ENCODE peak calls at places on chromosomes 7 and 10, in six cellular contexts. T is H9, H is OCI-LY7, I is choroid plexus epithelial cell, Z is WTC11, J is testis. E is an unnamed sample.

GRCh38 chr7:15557186-15557585 is 4.6 kb downstream of the AGMO start:
- DNase-seq in T (no peak), H (no peak), I (no peak), Z (no peak), J (no peak), E (no peak)

GRCh38 chr10:93062499-93063216 is 2.1 kb downstream of the CYP26C1 start:
- DNase-seq in T (peak; percentile 71), H (no peak), I (peak; percentile 44), Z (peak; percentile 70), J (peak; percentile 52), E (peak; percentile 84)

GRCh38 chr10:11625019-11625735 is 13.7 kb upstream of the USP6NL start:
- DNase-seq in T (no peak), H (peak; percentile 75), I (no peak), Z (no peak), J (no peak), E (peak; percentile 59)

GRCh38 chr10:110629680-110630191 is 14.4 kb upstream of the RBM20 start:
- DNase-seq in T (no peak), H (no peak), I (peak; percentile 82), Z (no peak), J (no peak), E (no peak)

GRCh38 chr10:78299861-78300453 is 266.3 kb downstream of the RPS24 start:
- DNase-seq in T (peak; percentile 15), H (peak; percentile 49), I (no peak), Z (no peak), J (peak; percentile 56), E (no peak)

GRCh38 chr10:130351466-130352290 is 215.5 kb downstream of the GLRX3 start:
- DNase-seq in T (no peak), H (no peak), I (no peak), Z (no peak), J (no peak), E (no peak)

GRCh38 chr7:105734233-105734632 is 142.2 kb downstream of the ATXN7L1 start:
- DNase-seq in T (no peak), H (no peak), I (no peak), Z (no peak), J (no peak), E (no peak)

GRCh38 chr7:101232141-101232821 is 5.3 kb downstream of the CLDN15 start:
- DNase-seq in T (peak; percentile 74), H (no peak), I (no peak), Z (peak; percentile 80), J (peak; percentile 47), E (no peak)

GRCh38 chr10:123913688-123914268 is 22.2 kb upstream of the CPXM2 start:
- DNase-seq in T (no peak), H (peak; percentile 22), I (no peak), Z (no peak), J (no peak), E (no peak)

GRCh38 chr7:13770305-13770704 is 219.2 kb downstream of the ETV1 start:
- DNase-seq in T (no peak), H (no peak), I (peak; percentile 4), Z (no peak), J (no peak), E (no peak)

GRCh38 chr10:32687546-32687945 is 241.6 kb downstream of the CCDC7 start:
- DNase-seq in T (no peak), H (no peak), I (no peak), Z (no peak), J (no peak), E (no peak)

GRCh38 chr7:5553298-5553877 is 129.8 kb upstream of the TNRC18 start:
- DNase-seq in T (no peak), H (no peak), I (no peak), Z (no peak), J (no peak), E (no peak)

GRCh38 chr7:38179719-38180333 is 1.8 kb downstream of the STARD3NL start:
- DNase-seq in T (no peak), H (no peak), I (no peak), Z (no peak), J (no peak), E (no peak)

GRCh38 chr7:157663061-157663863 is 326.5 kb downstream of the DNAJB6 start:
- DNase-seq in T (no peak), H (no peak), I (peak; percentile 43), Z (no peak), J (peak; percentile 84), E (no peak)

GRCh38 chr7:157615101-157615817 is 278.5 kb downstream of the DNAJB6 start:
- DNase-seq in T (no peak), H (no peak), I (no peak), Z (peak; percentile 7), J (peak; percentile 87), E (no peak)

GRCh38 chr7:47578581-47579270 is 3.2 kb downstream of the TNS3 start:
- DNase-seq in T (no peak), H (no peak), I (no peak), Z (no peak), J (no peak), E (no peak)

GRCh38 chr7:94289071-94289470 is 105.6 kb upstream of the COL1A2 start:
- DNase-seq in T (peak; percentile 84), H (peak; percentile 4), I (peak; percentile 96), Z (peak; percentile 77), J (peak; percentile 87), E (no peak)
- TF ChIP-seq CTCF in T (peak; percentile 99), H (peak; percentile 40), I (peak; percentile 100), Z (peak; percentile 63), J (peak; percentile 78), E (peak; percentile 29)

GRCh38 chr7:1248077-1248458 is 15.4 kb downstream of the UNCX start:
- DNase-seq in T (no peak), H (no peak), I (no peak), Z (no peak), J (no peak), E (no peak)
- TF ChIP-seq CTCF in T (no peak), H (no peak), I (no peak), Z (no peak), J (no peak), E (no peak)

GRCh38 chr7:75962607-75963382 is 31.6 kb downstream of the TMEM120A start:
- DNase-seq in T (no peak), H (no peak), I (peak; percentile 41), Z (no peak), J (no peak), E (peak; percentile 9)

GRCh38 chr7:75958802-75959543 is 35.4 kb downstream of the TMEM120A start:
- DNase-seq in T (no peak), H (no peak), I (peak; percentile 51), Z (no peak), J (no peak), E (no peak)

GRCh38 chr7:75960372-75960771 is 34.0 kb downstream of the TMEM120A start:
- DNase-seq in T (no peak), H (no peak), I (no peak), Z (no peak), J (no peak), E (no peak)

GRCh38 chr7:75963383-75963995 is 30.9 kb downstream of the TMEM120A start:
- DNase-seq in T (no peak), H (no peak), I (no peak), Z (no peak), J (no peak), E (peak; percentile 11)

DNA sequence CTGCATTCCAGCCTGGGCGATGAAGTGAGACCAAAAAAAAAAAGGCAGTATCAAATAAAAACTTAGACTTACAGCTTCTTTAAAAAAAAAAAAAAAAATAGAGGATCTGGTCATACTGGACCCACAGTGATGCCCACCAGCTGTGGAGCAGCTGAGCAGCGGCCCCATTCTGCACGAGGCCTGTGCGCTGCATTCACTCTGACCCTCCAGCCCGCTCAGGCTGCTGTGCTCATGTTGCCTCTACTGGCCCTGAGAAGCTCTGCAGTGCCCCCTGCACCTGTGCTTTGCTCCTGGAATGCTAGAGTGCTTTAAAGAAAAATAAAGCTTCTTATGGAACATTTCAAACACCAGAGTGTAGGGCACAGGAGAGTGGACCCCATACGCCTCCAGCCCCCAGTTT is 33.2 kb downstream of the TMEM120A start:
- DNase-seq in T (no peak), H (peak; percentile 9), I (no peak), Z (peak; percentile 45), J (no peak), E (no peak)
- TF ChIP-seq CTCF in T (peak; percentile 55), H (peak; percentile 29), I (peak; percentile 32), Z (no peak), J (no peak), E (no peak)

DNA sequence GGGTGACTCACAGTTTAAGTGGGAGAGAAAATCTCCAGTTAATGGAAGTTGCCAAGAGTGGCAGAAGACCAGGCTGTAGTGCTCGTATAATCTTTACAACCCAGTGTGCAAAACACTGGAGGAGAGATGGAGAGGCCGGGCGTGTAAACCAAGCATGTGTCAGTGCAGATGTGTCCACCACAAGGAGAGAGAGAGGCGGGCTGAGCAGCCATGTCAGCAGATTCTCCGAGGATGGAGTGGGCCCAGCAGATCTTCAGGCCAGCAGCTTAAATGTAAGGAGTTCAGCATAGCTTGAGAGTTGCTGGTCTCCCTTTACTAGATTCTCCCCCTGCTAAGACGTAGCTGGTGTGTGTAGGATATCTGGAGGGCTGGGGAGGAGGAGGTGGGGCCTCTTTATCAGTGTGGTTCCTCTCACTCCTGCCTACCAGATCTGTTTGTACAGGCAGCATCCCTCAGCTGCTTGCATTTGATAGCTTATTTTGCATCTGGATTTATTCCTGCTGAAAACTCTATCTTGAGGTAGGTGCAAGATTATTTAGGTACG is 13.7 kb downstream of the BPGM start:
- DNase-seq in T (no peak), H (no peak), I (no peak), Z (no peak), J (no peak), E (no peak)
- TF ChIP-seq CTCF in T (no peak), H (no peak), I (no peak), Z (no peak), J (no peak), E (no peak)

GRCh38 chr10:106705576-106706526 is 458.7 kb downstream of the SORCS1 start:
- DNase-seq in T (peak; percentile 60), H (peak; percentile 56), I (peak; percentile 84), Z (peak; percentile 68), J (peak; percentile 88), E (peak; percentile 47)
- TF ChIP-seq CTCF in T (peak; percentile 88), H (peak; percentile 93), I (peak; percentile 95), Z (peak; percentile 78), J (peak; percentile 52), E (peak; percentile 87)

DNA sequence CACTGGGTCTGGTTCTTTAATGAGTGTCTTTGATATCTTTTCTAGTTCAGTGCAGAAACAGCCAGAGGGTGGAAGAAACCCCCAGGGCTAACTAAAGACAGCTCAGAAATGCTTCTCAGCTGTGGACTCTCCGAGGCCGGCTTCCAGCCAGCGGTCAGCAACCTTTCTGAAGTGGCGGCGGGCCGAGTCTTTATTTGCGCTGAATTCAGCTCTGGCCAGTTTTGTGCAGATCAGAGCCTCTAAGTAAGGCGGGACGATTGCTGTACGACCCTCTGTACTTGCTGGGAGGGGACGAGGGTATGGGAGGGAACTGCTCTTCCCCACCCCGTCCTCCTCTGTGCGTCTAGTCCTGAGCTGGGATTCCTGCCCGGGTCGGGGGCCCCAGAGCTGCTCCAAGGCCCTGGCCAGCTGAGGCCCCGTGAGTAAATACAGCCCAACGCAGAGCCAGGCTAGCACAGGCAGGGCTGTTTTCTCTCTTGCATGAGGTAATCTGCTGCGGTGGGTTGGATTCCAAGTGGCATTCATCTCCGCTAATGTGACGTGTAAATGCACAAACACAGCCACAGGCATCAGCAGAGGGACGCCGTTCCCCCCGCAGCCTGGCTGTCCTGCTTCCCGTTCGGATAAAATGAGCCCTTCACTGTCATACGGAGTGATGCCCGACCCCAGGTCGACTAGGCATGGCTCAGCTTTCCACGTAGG is 159.7 kb downstream of the PIP4K2A start:
- DNase-seq in T (no peak), H (no peak), I (peak; percentile 91), Z (no peak), J (peak; percentile 80), E (no peak)
- TF ChIP-seq CTCF in T (no peak), H (no peak), I (peak; percentile 4), Z (no peak), J (no peak), E (no peak)

GRCh38 chr7:155887174-155887525 is 74.9 kb upstream of the SHH start:
- DNase-seq in T (no peak), H (no peak), I (no peak), Z (no peak), J (no peak), E (no peak)
- TF ChIP-seq CTCF in T (no peak), H (no peak), I (no peak), Z (no peak), J (no peak), E (no peak)